ENCODE peak calls at places on chromosomes 5 and 9, in ten cellular contexts. One of them, this sample, is unnamed. For H3K9me3, the result is how much of the 10 kb centered on the place peaks cover.

GRCh38 chr5:57405984-57406383 is 76.6 kb downstream of the ACTBL2 start:
- DNase-seq in GM23248: no peak
- DNase-seq in fibroblast of lung: peak
- DNase-seq in Peyer's patch: no peak
- DNase-seq in left ventricle myocardium inferior: no peak
- DNase-seq in transverse colon: no peak
- DNase-seq in CD8-positive, alpha-beta memory T cell: no peak
- DNase-seq in adipocyte: peak
- DNase-seq in Panc1: no peak
- DNase-seq in HCT116: no peak
- DNase-seq in this sample: no peak

GRCh38 chr5:59616413-59616812 is 277.1 kb downstream of the PDE4D start:
- DNase-seq in GM23248: no peak
- DNase-seq in fibroblast of lung: no peak
- DNase-seq in Peyer's patch: no peak
- DNase-seq in left ventricle myocardium inferior: no peak
- DNase-seq in transverse colon: no peak
- DNase-seq in CD8-positive, alpha-beta memory T cell: no peak
- DNase-seq in adipocyte: no peak
- DNase-seq in Panc1: no peak
- DNase-seq in HCT116: no peak
- DNase-seq in this sample: no peak

GRCh38 chr9:122016789-122017188 is 76.3 kb downstream of the TTLL11 start:
- DNase-seq in GM23248: no peak
- DNase-seq in fibroblast of lung: no peak
- DNase-seq in Peyer's patch: no peak
- DNase-seq in left ventricle myocardium inferior: no peak
- DNase-seq in transverse colon: no peak
- DNase-seq in CD8-positive, alpha-beta memory T cell: no peak
- DNase-seq in adipocyte: no peak
- DNase-seq in Panc1: no peak
- DNase-seq in HCT116: no peak
- DNase-seq in this sample: no peak

GRCh38 chr5:128574041-128574440 is 36.0 kb upstream of the FBN2 start:
- DNase-seq in GM23248: peak
- DNase-seq in fibroblast of lung: peak
- DNase-seq in Peyer's patch: no peak
- DNase-seq in left ventricle myocardium inferior: no peak
- DNase-seq in transverse colon: no peak
- DNase-seq in CD8-positive, alpha-beta memory T cell: no peak
- DNase-seq in adipocyte: peak
- DNase-seq in Panc1: no peak
- DNase-seq in HCT116: no peak
- DNase-seq in this sample: no peak

GRCh38 chr5:37578176-37578575 is 199.1 kb downstream of the WDR70 start:
- DNase-seq in GM23248: no peak
- DNase-seq in fibroblast of lung: no peak
- DNase-seq in Peyer's patch: no peak
- DNase-seq in left ventricle myocardium inferior: no peak
- DNase-seq in transverse colon: no peak
- DNase-seq in CD8-positive, alpha-beta memory T cell: no peak
- DNase-seq in adipocyte: no peak
- DNase-seq in Panc1: no peak
- DNase-seq in HCT116: no peak
- DNase-seq in this sample: no peak

GRCh38 chr5:140245354-140245753 is 57.5 kb downstream of the PFDN1 start:
- DNase-seq in GM23248: no peak
- DNase-seq in fibroblast of lung: no peak
- DNase-seq in Peyer's patch: no peak
- DNase-seq in left ventricle myocardium inferior: no peak
- DNase-seq in transverse colon: no peak
- DNase-seq in CD8-positive, alpha-beta memory T cell: no peak
- DNase-seq in adipocyte: no peak
- DNase-seq in Panc1: no peak
- DNase-seq in HCT116: no peak
- DNase-seq in this sample: no peak

GRCh38 chr9:87725356-87725899 is 491 bp upstream of the CTSL start:
- DNase-seq in GM23248: peak
- DNase-seq in fibroblast of lung: peak
- DNase-seq in Peyer's patch: no peak
- DNase-seq in left ventricle myocardium inferior: peak
- DNase-seq in transverse colon: no peak
- DNase-seq in CD8-positive, alpha-beta memory T cell: no peak
- DNase-seq in adipocyte: peak
- DNase-seq in Panc1: no peak
- DNase-seq in HCT116: no peak
- DNase-seq in this sample: no peak

GRCh38 chr9:113892861-113893491 is 16.9 kb downstream of the ZNF618 start:
- DNase-seq in GM23248: no peak
- DNase-seq in fibroblast of lung: no peak
- DNase-seq in Peyer's patch: no peak
- DNase-seq in left ventricle myocardium inferior: no peak
- DNase-seq in transverse colon: no peak
- DNase-seq in CD8-positive, alpha-beta memory T cell: no peak
- DNase-seq in adipocyte: no peak
- DNase-seq in Panc1: no peak
- DNase-seq in HCT116: no peak
- DNase-seq in this sample: no peak

GRCh38 chr5:179974281-179974945 is 66.7 kb upstream of the TBC1D9B start:
- DNase-seq in GM23248: no peak
- DNase-seq in fibroblast of lung: no peak
- DNase-seq in Peyer's patch: no peak
- DNase-seq in left ventricle myocardium inferior: no peak
- DNase-seq in transverse colon: no peak
- DNase-seq in CD8-positive, alpha-beta memory T cell: no peak
- DNase-seq in adipocyte: no peak
- DNase-seq in Panc1: no peak
- DNase-seq in HCT116: no peak
- DNase-seq in this sample: no peak

GRCh38 chr5:91456928-91457571 is 73.9 kb upstream of the ARRDC3 start:
- DNase-seq in GM23248: no peak
- DNase-seq in fibroblast of lung: no peak
- DNase-seq in Peyer's patch: no peak
- DNase-seq in left ventricle myocardium inferior: no peak
- DNase-seq in transverse colon: no peak
- DNase-seq in CD8-positive, alpha-beta memory T cell: no peak
- DNase-seq in adipocyte: no peak
- DNase-seq in Panc1: no peak
- DNase-seq in HCT116: no peak
- DNase-seq in this sample: no peak

DNA sequence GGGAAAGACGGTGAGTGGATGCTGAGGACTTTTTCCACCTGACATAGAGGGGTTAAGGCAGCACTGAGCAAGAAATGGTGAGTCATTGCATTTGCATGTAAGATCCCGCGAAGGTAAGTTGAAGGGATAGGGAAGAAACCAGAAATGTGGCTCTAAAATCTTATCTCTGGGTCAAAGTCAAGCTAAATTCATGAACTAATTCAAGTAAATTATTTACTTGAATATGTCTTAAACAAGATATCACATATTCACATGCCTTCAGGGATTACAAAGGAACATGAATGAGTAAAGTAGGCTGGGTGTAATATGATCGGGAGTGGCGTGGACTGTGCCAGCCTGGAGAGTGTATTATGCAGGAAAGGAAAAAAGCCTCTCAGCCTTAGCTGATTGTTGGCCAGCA is 74.4 kb upstream of the EQTN start:
- DNase-seq in GM23248: no peak
- DNase-seq in fibroblast of lung: peak
- DNase-seq in Peyer's patch: no peak
- DNase-seq in left ventricle myocardium inferior: no peak
- DNase-seq in transverse colon: peak
- DNase-seq in CD8-positive, alpha-beta memory T cell: no peak
- DNase-seq in adipocyte: no peak
- DNase-seq in Panc1: no peak
- DNase-seq in HCT116: peak
- DNase-seq in this sample: no peak
- H3K9me3 ChIP-seq in GM23248: under half
- H3K9me3 ChIP-seq in fibroblast of lung: under half
- H3K9me3 ChIP-seq in Peyer's patch: under half
- H3K9me3 ChIP-seq in left ventricle myocardium inferior: under half
- H3K9me3 ChIP-seq in transverse colon: under half
- H3K9me3 ChIP-seq in CD8-positive, alpha-beta memory T cell: under half
- H3K9me3 ChIP-seq in adipocyte: under half
- H3K9me3 ChIP-seq in Panc1: under half
- H3K9me3 ChIP-seq in HCT116: under half
- H3K9me3 ChIP-seq in this sample: under half

GRCh38 chr9:96818535-96818934 is 35.8 kb downstream of the ZNF782 start:
- DNase-seq in GM23248: peak
- DNase-seq in fibroblast of lung: no peak
- DNase-seq in Peyer's patch: no peak
- DNase-seq in left ventricle myocardium inferior: no peak
- DNase-seq in transverse colon: no peak
- DNase-seq in CD8-positive, alpha-beta memory T cell: no peak
- DNase-seq in adipocyte: no peak
- DNase-seq in Panc1: no peak
- DNase-seq in HCT116: no peak
- DNase-seq in this sample: no peak

GRCh38 chr9:96813607-96814006 is 35.7 kb upstream of the ZNF510 start:
- DNase-seq in GM23248: no peak
- DNase-seq in fibroblast of lung: no peak
- DNase-seq in Peyer's patch: no peak
- DNase-seq in left ventricle myocardium inferior: no peak
- DNase-seq in transverse colon: no peak
- DNase-seq in CD8-positive, alpha-beta memory T cell: no peak
- DNase-seq in adipocyte: no peak
- DNase-seq in Panc1: no peak
- DNase-seq in HCT116: no peak
- DNase-seq in this sample: no peak

DNA sequence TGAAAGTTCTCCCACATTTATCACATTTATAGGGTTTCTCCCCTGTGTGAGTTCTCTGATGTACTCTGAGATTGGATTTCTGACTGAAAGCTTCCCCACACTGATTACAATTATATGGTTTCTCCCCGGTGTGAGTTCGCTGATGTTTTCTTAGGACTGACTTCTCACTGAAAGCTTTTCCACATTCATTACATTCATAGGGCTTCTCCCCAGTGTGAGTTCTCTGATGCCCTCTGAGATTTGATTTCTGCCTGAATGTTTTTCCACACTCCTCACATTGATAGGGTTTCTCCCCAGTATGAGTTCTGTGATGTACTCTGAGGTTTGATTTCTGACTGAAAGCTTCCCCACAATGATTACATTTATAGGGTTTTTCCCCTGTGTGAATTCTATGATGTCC is 36.3 kb downstream of the ZNF782 start:
- DNase-seq in GM23248: no peak
- DNase-seq in fibroblast of lung: no peak
- DNase-seq in Peyer's patch: no peak
- DNase-seq in left ventricle myocardium inferior: no peak
- DNase-seq in transverse colon: no peak
- DNase-seq in CD8-positive, alpha-beta memory T cell: no peak
- DNase-seq in adipocyte: no peak
- DNase-seq in Panc1: no peak
- DNase-seq in HCT116: no peak
- DNase-seq in this sample: no peak
- H3K9me3 ChIP-seq in GM23248: under half
- H3K9me3 ChIP-seq in fibroblast of lung: under half
- H3K9me3 ChIP-seq in Peyer's patch: under half
- H3K9me3 ChIP-seq in left ventricle myocardium inferior: half or more
- H3K9me3 ChIP-seq in transverse colon: half or more
- H3K9me3 ChIP-seq in CD8-positive, alpha-beta memory T cell: half or more
- H3K9me3 ChIP-seq in adipocyte: half or more
- H3K9me3 ChIP-seq in Panc1: half or more
- H3K9me3 ChIP-seq in HCT116: under half
- H3K9me3 ChIP-seq in this sample: half or more

GRCh38 chr9:27125030-27125429 is 16.0 kb downstream of the TEK start:
- DNase-seq in GM23248: peak
- DNase-seq in fibroblast of lung: peak
- DNase-seq in Peyer's patch: peak
- DNase-seq in left ventricle myocardium inferior: peak
- DNase-seq in transverse colon: peak
- DNase-seq in CD8-positive, alpha-beta memory T cell: no peak
- DNase-seq in adipocyte: peak
- DNase-seq in Panc1: no peak
- DNase-seq in HCT116: peak
- DNase-seq in this sample: no peak
- H3K9me3 ChIP-seq in GM23248: under half
- H3K9me3 ChIP-seq in fibroblast of lung: under half
- H3K9me3 ChIP-seq in Peyer's patch: under half
- H3K9me3 ChIP-seq in left ventricle myocardium inferior: under half
- H3K9me3 ChIP-seq in transverse colon: under half
- H3K9me3 ChIP-seq in CD8-positive, alpha-beta memory T cell: under half
- H3K9me3 ChIP-seq in adipocyte: under half
- H3K9me3 ChIP-seq in Panc1: under half
- H3K9me3 ChIP-seq in HCT116: under half
- H3K9me3 ChIP-seq in this sample: under half

DNA sequence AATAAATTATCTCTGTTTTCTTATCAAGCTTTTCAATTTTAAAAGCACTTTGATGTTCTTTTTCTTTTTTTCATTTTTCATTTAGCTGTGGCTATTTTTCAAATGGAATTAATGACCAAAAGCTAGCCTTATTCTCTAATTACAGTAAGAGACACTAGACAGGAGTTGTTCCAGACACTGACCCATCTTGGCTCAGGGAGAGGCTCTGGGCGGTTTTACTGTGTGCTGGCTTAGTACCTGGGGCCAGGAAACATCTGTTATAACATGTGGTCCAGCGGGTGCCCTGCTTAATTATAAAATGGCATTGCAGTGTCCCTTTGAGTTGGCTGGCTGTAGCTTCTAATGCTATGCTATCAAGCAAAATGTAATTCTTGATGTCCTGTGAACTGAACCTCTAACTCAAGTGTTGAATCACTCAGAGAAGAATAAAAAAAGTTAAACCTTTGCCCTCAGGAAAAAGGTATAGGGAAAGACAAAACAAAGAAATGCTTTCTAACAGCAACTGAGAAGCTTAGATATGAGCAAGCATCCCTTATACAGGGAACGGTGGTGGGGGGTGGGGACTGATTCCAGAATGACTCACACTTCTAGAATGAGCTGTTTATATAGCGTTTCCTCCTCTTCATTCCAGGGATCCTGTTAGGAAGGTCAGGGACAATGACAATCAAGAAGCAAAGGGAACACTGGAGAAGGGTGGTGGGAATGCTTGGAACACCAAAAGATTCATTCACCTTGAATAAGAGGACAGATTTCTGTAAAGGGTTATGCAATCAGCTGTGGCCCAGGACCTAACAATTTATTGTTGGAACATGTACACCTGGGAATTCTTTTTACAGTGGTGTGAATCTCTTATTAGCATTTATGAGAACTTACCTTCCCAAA is 58.7 kb upstream of the NFIB start:
- DNase-seq in GM23248: peak
- DNase-seq in fibroblast of lung: peak
- DNase-seq in Peyer's patch: no peak
- DNase-seq in left ventricle myocardium inferior: peak
- DNase-seq in transverse colon: no peak
- DNase-seq in CD8-positive, alpha-beta memory T cell: no peak
- DNase-seq in adipocyte: peak
- DNase-seq in Panc1: no peak
- DNase-seq in HCT116: peak
- DNase-seq in this sample: no peak
- H3K9me3 ChIP-seq in GM23248: under half
- H3K9me3 ChIP-seq in fibroblast of lung: under half
- H3K9me3 ChIP-seq in Peyer's patch: under half
- H3K9me3 ChIP-seq in left ventricle myocardium inferior: under half
- H3K9me3 ChIP-seq in transverse colon: under half
- H3K9me3 ChIP-seq in CD8-positive, alpha-beta memory T cell: under half
- H3K9me3 ChIP-seq in adipocyte: under half
- H3K9me3 ChIP-seq in Panc1: under half
- H3K9me3 ChIP-seq in HCT116: under half
- H3K9me3 ChIP-seq in this sample: under half